ENCODE peak calls at places on chromosome 7, in five cellular contexts. Z is heart right ventricle, Q is body of pancreas, L is PC-9, P is kidney. B is an unnamed sample.

GRCh38 chr7:84675633-84676034 is 481.0 kb upstream of the SEMA3A start:
- DNase-seq in Z (no peak), Q (no peak), L (peak; percentile 91), P (no peak), B (peak; percentile 6)

GRCh38 chr7:17971392-17971791 is 31.1 kb upstream of the SNX13 start:
- DNase-seq in Z (no peak), Q (no peak), L (peak; percentile 31), P (no peak), B (no peak)

GRCh38 chr7:155763721-155764431 is 48.4 kb downstream of the SHH start:
- DNase-seq in Z (no peak), Q (no peak), L (no peak), P (peak; percentile 77), B (no peak)

GRCh38 chr7:116512524-116513188 is 12.2 kb upstream of the CAV1 start:
- DNase-seq in Z (no peak), Q (no peak), L (no peak), P (no peak), B (no peak)

GRCh38 chr7:32896948-32897347 is 5.4 kb upstream of the KBTBD2 start:
- DNase-seq in Z (no peak), Q (no peak), L (no peak), P (no peak), B (no peak)

GRCh38 chr7:49367072-49367471 is 406.4 kb upstream of the VWC2 start:
- DNase-seq in Z (no peak), Q (no peak), L (peak; percentile 8), P (no peak), B (no peak)

GRCh38 chr7:43650457-43651052 is 67.6 kb downstream of the STK17A start:
- DNase-seq in Z (no peak), Q (no peak), L (peak; percentile 81), P (no peak), B (no peak)

GRCh38 chr7:137869260-137869659 is 22.5 kb upstream of the DGKI start:
- DNase-seq in Z (no peak), Q (no peak), L (no peak), P (no peak), B (no peak)

GRCh38 chr7:75968561-75969001 is 25.8 kb downstream of the TMEM120A start:
- DNase-seq in Z (peak; percentile 32), Q (no peak), L (no peak), P (no peak), B (no peak)

GRCh38 chr7:151745090-151745638 is 131.8 kb downstream of the PRKAG2 start:
- DNase-seq in Z (peak; percentile 74), Q (peak; percentile 76), L (peak; percentile 100), P (peak; percentile 92), B (no peak)

GRCh38 chr7:66558660-66559465 is 69.8 kb upstream of the KCTD7 start:
- DNase-seq in Z (no peak), Q (no peak), L (no peak), P (no peak), B (no peak)

GRCh38 chr7:26048663-26049062 is 103.3 kb upstream of the NFE2L3 start:
- DNase-seq in Z (no peak), Q (no peak), L (no peak), P (no peak), B (no peak)

GRCh38 chr7:102044984-102045673 is 227.7 kb downstream of the CUX1 start:
- DNase-seq in Z (peak; percentile 63), Q (no peak), L (no peak), P (peak; percentile 88), B (no peak)

GRCh38 chr7:137601642-137602041 is 245.1 kb downstream of the DGKI start:
- DNase-seq in Z (no peak), Q (no peak), L (no peak), P (no peak), B (no peak)

GRCh38 chr7:27547401-27547800 is 115.3 kb downstream of the HIBADH start:
- DNase-seq in Z (no peak), Q (no peak), L (no peak), P (no peak), B (no peak)

GRCh38 chr7:95394370-95394769 is 1.8 kb downstream of the PON3 start:
- DNase-seq in Z (no peak), Q (no peak), L (no peak), P (no peak), B (no peak)

GRCh38 chr7:74475243-74475986 is 21.7 kb downstream of the GTF2IRD1 start:
- DNase-seq in Z (no peak), Q (peak; percentile 31), L (peak; percentile 95), P (no peak), B (no peak)

GRCh38 chr7:111090834-111091233 is at the start of gene LRRN3:
- DNase-seq in Z (peak; percentile 25), Q (no peak), L (no peak), P (no peak), B (no peak)

GRCh38 chr7:85464042-85464651 is 277.3 kb upstream of the SEMA3D start:
- DNase-seq in Z (no peak), Q (no peak), L (no peak), P (no peak), B (no peak)

GRCh38 chr7:46175221-46175620 is 254.1 kb upstream of the IGFBP3 start:
- DNase-seq in Z (no peak), Q (no peak), L (no peak), P (no peak), B (no peak)

GRCh38 chr7:84085147-84085546 is 109.4 kb downstream of the SEMA3A start:
- DNase-seq in Z (no peak), Q (no peak), L (no peak), P (no peak), B (no peak)

GRCh38 chr7:123352226-123352550 is 152.4 kb upstream of the SLC13A1 start:
- DNase-seq in Z (no peak), Q (no peak), L (no peak), P (no peak), B (no peak)

GRCh38 chr7:68238204-68238805 is 1241.7 kb downstream of the TYW1 start:
- DNase-seq in Z (no peak), Q (no peak), L (peak; percentile 74), P (no peak), B (no peak)

GRCh38 chr7:131011437-131011752 is 277.4 kb upstream of the KLF14 start:
- DNase-seq in Z (peak; percentile 25), Q (no peak), L (no peak), P (peak; percentile 77), B (no peak)

GRCh38 chr7:493661-494251 is 25.9 kb downstream of the PDGFA start:
- DNase-seq in Z (peak; percentile 10), Q (peak; percentile 11), L (no peak), P (peak; percentile 68), B (no peak)

GRCh38 chr7:98616381-98617050 is 569 bp upstream of the NPTX2 start:
- DNase-seq in Z (no peak), Q (no peak), L (no peak), P (no peak), B (no peak)
- H3K4me3 ChIP-seq in Z (peak overlapping the region; percentile 30), Q (no peak overlapping the region), L (no peak overlapping the region), P (no peak overlapping the region), B (no peak overlapping the region)

GRCh38 chr7:24965831-24966708 is 13.9 kb downstream of the OSBPL3 start:
- DNase-seq in Z (no peak), Q (no peak), L (peak; percentile 95), P (no peak), B (no peak)
- H3K4me3 ChIP-seq in Z (no peak overlapping the region), Q (no peak overlapping the region), L (peak overlapping the region; percentile 10), P (no peak overlapping the region), B (no peak overlapping the region)

GRCh38 chr7:41028591-41028990 is 674.3 kb downstream of the INHBA start:
- DNase-seq in Z (no peak), Q (no peak), L (peak; percentile 27), P (no peak), B (no peak)
- H3K4me3 ChIP-seq in Z (no peak overlapping the region), Q (no peak overlapping the region), L (no peak overlapping the region), P (no peak overlapping the region), B (no peak overlapping the region)

GRCh38 chr7:16753102-16753931 is at the start of gene TSPAN13:
- DNase-seq in Z (peak; percentile 80), Q (peak; percentile 95), L (peak; percentile 97), P (peak; percentile 93), B (peak; percentile 95)

GRCh38 chr7:16755397-16755796 is 1.8 kb downstream of the TSPAN13 start:
- DNase-seq in Z (no peak), Q (no peak), L (peak; percentile 78), P (no peak), B (no peak)

GRCh38 chr7:16758634-16759602 is 5.4 kb downstream of the TSPAN13 start:
- DNase-seq in Z (no peak), Q (no peak), L (no peak), P (no peak), B (no peak)

GRCh38 chr7:16753932-16754571 is 497 bp downstream of the TSPAN13 start:
- DNase-seq in Z (peak; percentile 30), Q (peak; percentile 61), L (no peak), P (peak; percentile 70), B (no peak)

GRCh38 chr7:16754869-16755317 is 1.3 kb downstream of the TSPAN13 start:
- DNase-seq in Z (no peak), Q (no peak), L (peak; percentile 49), P (no peak), B (no peak)
- H3K4me3 ChIP-seq in Z (peak overlapping the region; percentile 75), Q (peak overlapping the region; percentile 92), L (peak overlapping the region; percentile 65), P (peak overlapping the region; percentile 75), B (peak overlapping the region; percentile 76)

GRCh38 chr7:50677279-50677996 is 105.3 kb downstream of the GRB10 start:
- DNase-seq in Z (no peak), Q (no peak), L (no peak), P (no peak), B (no peak)

GRCh38 chr7:50674299-50674698 is 108.4 kb downstream of the GRB10 start:
- DNase-seq in Z (no peak), Q (no peak), L (no peak), P (no peak), B (no peak)

GRCh38 chr7:50676754-50677153 is 105.9 kb downstream of the GRB10 start:
- DNase-seq in Z (no peak), Q (no peak), L (no peak), P (no peak), B (no peak)

GRCh38 chr7:50674896-50675835 is 107.5 kb downstream of the GRB10 start:
- DNase-seq in Z (no peak), Q (no peak), L (no peak), P (no peak), B (no peak)

GRCh38 chr7:50676079-50676478 is 106.6 kb downstream of the GRB10 start:
- DNase-seq in Z (no peak), Q (no peak), L (no peak), P (no peak), B (no peak)
- H3K4me3 ChIP-seq in Z (no peak overlapping the region), Q (no peak overlapping the region), L (no peak overlapping the region), P (no peak overlapping the region), B (no peak overlapping the region)

GRCh38 chr7:134781171-134781570 is 1.7 kb downstream of the CALD1 start:
- DNase-seq in Z (no peak), Q (no peak), L (no peak), P (no peak), B (no peak)

GRCh38 chr7:134782121-134782623 is 2.7 kb downstream of the CALD1 start:
- DNase-seq in Z (no peak), Q (no peak), L (no peak), P (no peak), B (no peak)

GRCh38 chr7:134779741-134780065 is 269 bp downstream of the CALD1 start:
- DNase-seq in Z (no peak), Q (no peak), L (no peak), P (no peak), B (no peak)

GRCh38 chr7:134778941-134779740 is at the start of gene CALD1:
- DNase-seq in Z (peak; percentile 53), Q (peak; percentile 21), L (peak; percentile 96), P (peak; percentile 89), B (peak; percentile 93)

GRCh38 chr7:134780166-134780853 is 876 bp downstream of the CALD1 start:
- DNase-seq in Z (no peak), Q (no peak), L (peak; percentile 25), P (no peak), B (no peak)
- H3K4me3 ChIP-seq in Z (peak overlapping the region; percentile 50), Q (no peak overlapping the region), L (peak overlapping the region; percentile 56), P (peak overlapping the region; percentile 76), B (peak overlapping the region; percentile 57)

B was measured in LNCaP clone FGC.